ENCODE peak calls at places on chromosomes 7 and 10, in six cellular contexts. X is GM12891, M is K562, H is H1, S is GM12878, G is HepG2. T is an unnamed sample.

GRCh38 chr7:102426268-102427031 is 6.9 kb upstream of the ORAI2 start:
- DNase-seq in X (no peak), M (no peak), H (no peak), S (peak), G (no peak), T (peak)

GRCh38 chr10:71719464-71720303 is at the start of gene C10orf105:
- DNase-seq in X (no peak), M (no peak), H (peak), S (no peak), G (no peak), T (no peak)

GRCh38 chr10:819326-819725 is 112.2 kb downstream of the LARP4B start:
- DNase-seq in X (no peak), M (no peak), H (no peak), S (no peak), G (no peak), T (no peak)

GRCh38 chr10:34994565-34995142 is 95.5 kb downstream of the CUL2 start:
- DNase-seq in X (peak), M (peak), H (peak), S (peak), G (peak), T (peak)

GRCh38 chr7:39527951-39528350 is 38.3 kb upstream of the YAE1 start:
- DNase-seq in X (no peak), M (no peak), H (no peak), S (no peak), G (no peak), T (no peak)

GRCh38 chr7:94656925-94657731 is 1.2 kb upstream of the SGCE start:
- DNase-seq in X (no peak), M (no peak), H (peak), S (no peak), G (no peak), T (no peak)

GRCh38 chr10:12193193-12193592 is 2.5 kb downstream of the NUDT5 start:
- DNase-seq in X (no peak), M (no peak), H (no peak), S (no peak), G (no peak), T (no peak)

GRCh38 chr7:121604627-121605296 is 208.7 kb upstream of the FAM3C start:
- DNase-seq in X (no peak), M (no peak), H (no peak), S (no peak), G (peak), T (no peak)

GRCh38 chr10:127405221-127405620 is 143.9 kb upstream of the NPS start:
- DNase-seq in X (no peak), M (no peak), H (no peak), S (no peak), G (no peak), T (no peak)

GRCh38 chr10:77012811-77013500 is 624.7 kb downstream of the KCNMA1 start:
- DNase-seq in X (no peak), M (no peak), H (no peak), S (no peak), G (no peak), T (no peak)

GRCh38 chr10:88505680-88506215 is 77.4 kb downstream of the RNLS start:
- DNase-seq in X (no peak), M (no peak), H (no peak), S (no peak), G (no peak), T (no peak)

GRCh38 chr7:48237354-48237753 is 66.1 kb downstream of the ABCA13 start:
- DNase-seq in X (no peak), M (no peak), H (no peak), S (no peak), G (no peak), T (no peak)

GRCh38 chr10:824497-824896 is 107.0 kb downstream of the LARP4B start:
- DNase-seq in X (no peak), M (no peak), H (no peak), S (no peak), G (no peak), T (no peak)

GRCh38 chr10:92411406-92411805 is 120.4 kb downstream of the MARCHF5 start:
- DNase-seq in X (no peak), M (no peak), H (no peak), S (no peak), G (no peak), T (no peak)

GRCh38 chr7:101200862-101201599 is at the start of gene MOGAT3:
- DNase-seq in X (no peak), M (peak), H (no peak), S (no peak), G (peak), T (no peak)

GRCh38 chr10:128979405-128979804 is 487.6 kb upstream of the MGMT start:
- DNase-seq in X (no peak), M (no peak), H (no peak), S (no peak), G (no peak), T (no peak)

GRCh38 chr10:83410570-83410969 is 728.7 kb upstream of the GHITM start:
- DNase-seq in X (no peak), M (no peak), H (no peak), S (no peak), G (no peak), T (no peak)

GRCh38 chr7:149883452-149883861 is 9.7 kb downstream of the ATP6V0E2 start:
- DNase-seq in X (peak), M (peak), H (peak), S (no peak), G (peak), T (peak)

GRCh38 chr10:115056186-115056585 is 37.0 kb upstream of the ATRNL1 start:
- DNase-seq in X (no peak), M (no peak), H (no peak), S (no peak), G (no peak), T (no peak)

GRCh38 chr7:121634356-121634755 is 238.2 kb upstream of the FAM3C start:
- DNase-seq in X (no peak), M (no peak), H (no peak), S (no peak), G (no peak), T (no peak)

GRCh38 chr7:106870983-106871410 is 5.9 kb downstream of the PIK3CG start:
- DNase-seq in X (peak), M (no peak), H (no peak), S (peak), G (no peak), T (peak)

GRCh38 chr7:105664816-105665525 is 83.7 kb upstream of the EFCAB10 start:
- DNase-seq in X (no peak), M (peak), H (no peak), S (no peak), G (peak), T (no peak)

GRCh38 chr7:30556854-30557644 is 37.6 kb upstream of the GARS1 start:
- DNase-seq in X (no peak), M (no peak), H (no peak), S (no peak), G (no peak), T (no peak)

GRCh38 chr10:76257816-76258215 is 826.4 kb downstream of the LRMDA start:
- DNase-seq in X (no peak), M (no peak), H (no peak), S (no peak), G (no peak), T (no peak)

GRCh38 chr7:30308392-30308791 is 24.0 kb downstream of the ZNRF2 start:
- DNase-seq in X (no peak), M (no peak), H (no peak), S (no peak), G (no peak), T (no peak)

GRCh38 chr10:48978318-48978717 is 38.7 kb upstream of the LRRC18 start:
- DNase-seq in X (no peak), M (no peak), H (no peak), S (no peak), G (no peak), T (no peak)

GRCh38 chr10:101217450-101218281 is 11.6 kb downstream of the LBX1 start:
- DNase-seq in X (no peak), M (peak), H (peak), S (no peak), G (peak), T (no peak)

GRCh38 chr7:87155788-87156187 is 3.5 kb downstream of the DMTF1 start:
- DNase-seq in X (no peak), M (no peak), H (no peak), S (no peak), G (no peak), T (no peak)

GRCh38 chr7:157021071-157021891 is 10.8 kb upstream of the MNX1 start:
- DNase-seq in X (no peak), M (no peak), H (peak), S (no peak), G (no peak), T (no peak)

GRCh38 chr10:76553231-76553630 is 1084.4 kb downstream of the KCNMA1 start:
- DNase-seq in X (no peak), M (no peak), H (no peak), S (no peak), G (no peak), T (no peak)

GRCh38 chr7:122869260-122869659 is 17.0 kb downstream of the CADPS2 start:
- DNase-seq in X (no peak), M (no peak), H (no peak), S (no peak), G (no peak), T (no peak)

GRCh38 chr7:94060772-94061171 is 56.6 kb upstream of the BET1 start:
- DNase-seq in X (no peak), M (no peak), H (no peak), S (no peak), G (no peak), T (no peak)

GRCh38 chr10:92240289-92241157 is 50.4 kb downstream of the CPEB3 start:
- DNase-seq in X (no peak), M (peak), H (peak), S (peak), G (peak), T (peak)

GRCh38 chr10:124156524-124157225 is 63.3 kb upstream of the CHST15 start:
- DNase-seq in X (no peak), M (no peak), H (no peak), S (no peak), G (no peak), T (no peak)

GRCh38 chr10:44356139-44357115 is 28.5 kb downstream of the CXCL12 start:
- DNase-seq in X (no peak), M (no peak), H (no peak), S (no peak), G (no peak), T (no peak)
- TF ChIP-seq TAF1 in X (no peak), M (no peak), H (no peak), S (no peak), G (no peak), T (no peak)

GRCh38 chr7:143503261-143503660 is 25.6 kb downstream of the TAS2R41 start:
- DNase-seq in X (no peak), M (no peak), H (no peak), S (no peak), G (no peak), T (no peak)

GRCh38 chr7:143504215-143504936 is 26.7 kb downstream of the TAS2R41 start:
- DNase-seq in X (no peak), M (peak), H (no peak), S (no peak), G (no peak), T (no peak)

GRCh38 chr7:143507094-143507518 is 29.4 kb downstream of the TAS2R41 start:
- DNase-seq in X (no peak), M (peak), H (no peak), S (no peak), G (no peak), T (no peak)

GRCh38 chr7:143505845-143506244 is 28.2 kb downstream of the TAS2R41 start:
- DNase-seq in X (no peak), M (no peak), H (no peak), S (no peak), G (no peak), T (no peak)

GRCh38 chr7:143504937-143505297 is 27.2 kb downstream of the TAS2R41 start:
- DNase-seq in X (no peak), M (no peak), H (no peak), S (no peak), G (no peak), T (no peak)
- TF ChIP-seq POLR2AphosphoS5 in X (no peak), M (no peak), H (no peak), S (no peak), G (no peak), T (no peak)

DNA sequence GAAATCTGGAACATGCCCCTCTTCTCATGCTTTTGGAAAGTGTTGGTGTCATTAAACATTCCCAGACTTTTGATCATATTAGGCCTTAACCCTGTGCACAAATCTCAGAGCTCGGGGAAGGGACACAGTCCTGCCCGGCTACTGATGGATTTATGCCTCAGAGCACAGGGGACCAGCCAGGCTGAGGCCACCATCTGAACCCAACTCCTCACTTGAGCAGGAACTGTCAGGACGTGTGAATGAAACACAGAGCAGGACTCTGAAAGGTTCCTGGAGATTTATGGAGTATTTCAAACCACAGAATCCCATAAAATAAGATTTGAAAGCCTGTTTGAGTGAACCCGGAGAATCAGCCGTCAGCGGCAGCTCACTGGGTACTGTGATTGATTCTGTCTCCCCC is 132.0 kb upstream of the CXCL12 start:
- DNase-seq in X (no peak), M (no peak), H (no peak), S (no peak), G (no peak), T (no peak)
- TF ChIP-seq POLR2A in X (no peak), M (no peak), H (no peak), S (no peak), G (no peak), T (no peak)

GRCh38 chr10:13699216-13699615 is 112.5 kb downstream of the PRPF18 start:
- DNase-seq in X (no peak), M (no peak), H (no peak), S (no peak), G (no peak), T (no peak)
- TF ChIP-seq TAF1 in X (no peak), M (no peak), H (no peak), S (no peak), G (no peak), T (no peak)

T was measured in GM12892.